ENCODE peak calls at places on chromosomes 5 and 9, in six cellular contexts. Z is activated naive CD8-positive, alpha-beta T cell treated with anti-CD3 and anti-CD28 coated beads, Interleukin-2, amount 50 U/mL, for 24 hours; I is anterior cingulate cortex; K is stimulated activated CD4-positive, alpha-beta T cell treated with anti-CD3 and anti-CD28 coated beads, Interleukin-4, amount 100 ng/mL, for 24 hours; M is effector memory CD4-positive, alpha-beta T cell; Y is progenitor cell of endocrine pancreas. V is an unnamed sample.

GRCh38 chr5:88142801-88143692 is 125.6 kb downstream of the TMEM161B start:
- DNase-seq in K (no peak), M (no peak), Z (no peak), I (peak; percentile 46), Y (no peak), V (no peak)

GRCh38 chr5:139708434-139708849 is 60.3 kb downstream of the CXXC5 start:
- DNase-seq in K (no peak), Z (no peak), Y (no peak), M (no peak), I (no peak), V (no peak)

GRCh38 chr5:91291628-91292569 is 91.2 kb downstream of the ARRDC3 start:
- DNase-seq in M (no peak), Z (no peak), K (no peak), I (no peak), Y (no peak), V (no peak)

GRCh38 chr9:33161011-33161588 is 6.0 kb downstream of the B4GALT1 start:
- DNase-seq in K (peak; percentile 47), Z (peak; percentile 60), I (no peak), Y (no peak), M (peak; percentile 40), V (peak; percentile 86)

GRCh38 chr9:94563548-94563947 is 8.7 kb downstream of the PCAT7 start:
- DNase-seq in I (no peak), K (no peak), Y (no peak), Z (no peak), M (no peak), V (no peak)

GRCh38 chr5:39485075-39485474 is 60.3 kb upstream of the DAB2 start:
- DNase-seq in Z (no peak), Y (no peak), I (no peak), K (no peak), M (no peak), V (no peak)

GRCh38 chr5:138762110-138762509 is 8.9 kb downstream of the CTNNA1 start:
- DNase-seq in M (no peak), Y (no peak), I (no peak), K (no peak), Z (no peak), V (no peak)

GRCh38 chr5:134582281-134582680 is 50.3 kb downstream of the SAR1B start:
- DNase-seq in Y (no peak), M (no peak), K (no peak), I (no peak), Z (no peak), V (no peak)

GRCh38 chr9:69395718-69396117 is 70.7 kb downstream of the ENTREP1 start:
- DNase-seq in K (no peak), Z (no peak), I (no peak), M (no peak), Y (no peak), V (no peak)

GRCh38 chr9:123041498-123041897 is 8.0 kb downstream of the GPR21 start:
- DNase-seq in K (no peak), Y (no peak), Z (no peak), I (no peak), M (no peak), V (no peak)

GRCh38 chr9:105038057-105038456 is 110.1 kb upstream of the ABCA1 start:
- DNase-seq in M (no peak), K (no peak), Y (no peak), Z (no peak), I (no peak), V (no peak)

GRCh38 chr5:59173568-59173967 is 590.7 kb downstream of the RAB3C start:
- DNase-seq in Z (no peak), Y (no peak), I (no peak), M (no peak), K (no peak), V (no peak)

GRCh38 chr9:98074119-98074990 is 17.8 kb downstream of the NANS start:
- DNase-seq in K (peak; percentile 72), Z (peak; percentile 73), M (peak; percentile 62), Y (peak; percentile 65), I (peak; percentile 57), V (no peak)

GRCh38 chr5:149466457-149466972 is 84.7 kb downstream of the CSNK1A1 start:
- DNase-seq in I (peak; percentile 21), Z (no peak), K (no peak), M (no peak), Y (no peak), V (no peak)